ENCODE peak calls at places on chromosomes 4 and X, in seven cellular contexts. V is HCT116, L is hepatocyte, E is psoas muscle, U is left ventricle myocardium inferior, G is adrenal gland, M is heart right ventricle. W is an unnamed sample.

GRCh38 chr4:185305979-185306442 is 89.7 kb downstream of the LRP2BP start:
- DNase-seq in V (peak; percentile 83), E (no peak), U (no peak), G (no peak), M (no peak), L (no peak), W (no peak)

GRCh38 chrX:131729295-131729694 is 185.4 kb downstream of the OR13H1 start:
- DNase-seq in L (no peak), G (peak; percentile 88), V (no peak), E (peak; percentile 84), U (no peak), M (no peak), W (no peak)

GRCh38 chr4:118927976-118928375 is 39.3 kb downstream of the SYNPO2 start:
- DNase-seq in M (peak; percentile 48), V (no peak), U (peak; percentile 40), E (no peak), L (no peak), G (no peak), W (peak; percentile 42)

GRCh38 chrX:129876734-129877395 is 29.1 kb upstream of the UTP14A start:
- DNase-seq in V (peak; percentile 12), M (no peak), E (no peak), L (peak; percentile 8), U (no peak), G (no peak), W (no peak)

GRCh38 chr4:127778102-127778501 is 4.0 kb upstream of the HSPA4L start:
- DNase-seq in G (no peak), U (no peak), L (no peak), V (no peak), M (no peak), E (no peak), W (no peak)

GRCh38 chrX:3161686-3162085 is 120.4 kb downstream of the ARSF start:
- DNase-seq in V (no peak), L (no peak), U (no peak), G (no peak), E (no peak), M (no peak), W (no peak)

GRCh38 chrX:48512371-48512935 is 3.7 kb downstream of the PORCN start:
- DNase-seq in V (no peak), E (no peak), M (no peak), L (no peak), U (no peak), G (no peak), W (no peak)

GRCh38 chr4:175542787-175543186 is 269.3 kb downstream of the GPM6A start:
- DNase-seq in L (no peak), V (no peak), M (no peak), E (no peak), G (no peak), U (no peak), W (no peak)

GRCh38 chr4:174663254-174663653 is 141.0 kb upstream of the HPGD start:
- DNase-seq in L (no peak), G (no peak), M (no peak), E (no peak), U (no peak), V (no peak), W (no peak)

GRCh38 chr4:2246384-2247127 is 4.6 kb upstream of the HAUS3 start:
- DNase-seq in U (no peak), M (no peak), E (no peak), V (no peak), G (no peak), L (peak; percentile 2), W (no peak)

GRCh38 chr4:174394915-174395314 is 111.2 kb downstream of the CEP44 start:
- DNase-seq in V (no peak), G (no peak), L (no peak), E (no peak), U (no peak), M (no peak), W (no peak)

GRCh38 chr4:143424276-143424675 is 87.6 kb downstream of the GAB1 start:
- DNase-seq in U (no peak), L (no peak), G (no peak), V (no peak), E (no peak), M (no peak), W (no peak)

GRCh38 chrX:51893931-51894696 is 691 bp downstream of the MAGED1 start:
- DNase-seq in L (peak; percentile 60), G (peak; percentile 34), V (no peak), U (no peak), M (peak; percentile 32), E (no peak), W (no peak)

GRCh38 chr4:80197601-80198444 is 520 bp downstream of the PRDM8 start:
- DNase-seq in U (no peak), L (no peak), G (no peak), V (no peak), M (no peak), E (no peak), W (no peak)

GRCh38 chrX:74529311-74529710 is 85.1 kb downstream of the RLIM start:
- DNase-seq in L (no peak), E (no peak), M (no peak), G (no peak), U (no peak), V (no peak), W (no peak)

GRCh38 chrX:132125906-132126305 is 1.9 kb downstream of the FRMD7 start:
- DNase-seq in U (no peak), L (no peak), M (no peak), V (no peak), E (no peak), G (no peak), W (no peak)

GRCh38 chr4:120207021-120207420 is 140.4 kb upstream of the MAD2L1 start:
- DNase-seq in M (no peak), U (no peak), V (no peak), G (no peak), E (no peak), L (no peak), W (no peak)

GRCh38 chrX:37455381-37455780 is 106.2 kb downstream of the PRRG1 start:
- DNase-seq in E (no peak), G (no peak), L (no peak), V (no peak), M (no peak), U (no peak), W (no peak)

GRCh38 chr4:46506876-46507275 is 116.9 kb upstream of the GABRA2 start:
- DNase-seq in L (no peak), G (no peak), U (no peak), M (no peak), V (no peak), E (no peak), W (no peak)

GRCh38 chr4:181525641-181526040 is 717.6 kb upstream of the TENM3 start:
- DNase-seq in L (no peak), U (no peak), G (no peak), V (no peak), E (no peak), M (no peak), W (no peak)

GRCh38 chr4:46442963-46443362 is 53.0 kb upstream of the GABRA2 start:
- DNase-seq in E (no peak), M (no peak), L (no peak), G (no peak), U (no peak), V (no peak), W (no peak)

GRCh38 chr4:110860901-110861300 is 238.0 kb upstream of the PITX2 start:
- DNase-seq in E (no peak), U (no peak), G (no peak), L (no peak), V (no peak), M (no peak), W (no peak)

GRCh38 chrX:83630662-83631061 is 122.6 kb downstream of the POU3F4 start:
- DNase-seq in M (no peak), L (no peak), U (no peak), V (no peak), E (no peak), G (no peak), W (no peak)

GRCh38 chr4:45442466-45442865 is 681.4 kb downstream of the GABRG1 start:
- DNase-seq in U (no peak), V (no peak), G (no peak), M (no peak), E (no peak), L (peak; percentile 34), W (no peak)
- TF ChIP-seq CTCF in U (peak; percentile 51), V (peak; percentile 11), G (peak; percentile 34), M (peak; percentile 18), E (no peak), L (peak; percentile 56), W (peak; percentile 47)

GRCh38 chrX:23900220-23900797 is 7.4 kb downstream of the APOO start:
- DNase-seq in U (no peak), M (no peak), G (no peak), L (no peak), V (no peak), E (peak; percentile 28), W (no peak)

GRCh38 chrX:23896983-23897382 is 10.8 kb downstream of the APOO start:
- DNase-seq in V (no peak), M (no peak), G (no peak), U (no peak), E (no peak), L (no peak), W (no peak)

GRCh38 chrX:23901805-23902204 is 5.9 kb downstream of the APOO start:
- DNase-seq in G (peak; percentile 53), M (peak; percentile 54), V (peak; percentile 67), E (no peak), L (peak; percentile 90), U (no peak), W (no peak)

GRCh38 chrX:23901065-23901464 is 6.7 kb downstream of the APOO start:
- DNase-seq in L (peak; percentile 58), M (no peak), G (no peak), E (no peak), U (no peak), V (peak; percentile 73), W (no peak)

GRCh38 chrX:23898412-23898959 is 9.3 kb downstream of the APOO start:
- DNase-seq in L (no peak), M (no peak), V (no peak), E (no peak), G (no peak), U (no peak), W (no peak)
- H3K4me1 ChIP-seq in L (peaks cover 30% of the 10 kb centered on the region), M (no peaks in the 10 kb centered on the region), V (peaks cover 55% of the 10 kb centered on the region), E (peaks cover 19% of the 10 kb centered on the region), G (peaks cover 37% of the 10 kb centered on the region), U (peaks cover 35% of the 10 kb centered on the region), W (peaks cover 34% of the 10 kb centered on the region)

DNA sequence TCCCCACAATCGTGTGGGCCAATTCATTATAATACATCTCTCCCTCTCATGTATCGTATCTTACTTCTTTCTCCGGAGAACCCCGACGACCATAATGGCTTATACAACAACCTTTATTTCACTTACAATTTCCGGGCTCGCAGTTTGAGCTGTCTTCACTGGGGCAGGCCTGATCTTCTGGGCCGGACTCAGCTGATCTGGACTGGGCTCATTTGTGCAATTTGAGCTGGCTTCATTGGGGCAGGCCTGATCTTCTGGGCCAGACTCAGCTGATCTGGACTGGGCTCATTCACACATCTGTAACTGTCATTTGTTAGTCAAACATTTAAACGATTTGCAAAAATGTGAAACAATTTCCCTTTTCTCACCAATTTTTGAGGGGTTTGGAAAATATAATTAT is 171.5 kb upstream of the FRG1 start:
- DNase-seq in M (no peak), L (no peak), E (no peak), V (no peak), U (no peak), G (no peak), W (no peak)
- TF ChIP-seq CTCF in M (no peak), L (no peak), E (no peak), V (no peak), U (no peak), G (no peak), W (no peak)

DNA sequence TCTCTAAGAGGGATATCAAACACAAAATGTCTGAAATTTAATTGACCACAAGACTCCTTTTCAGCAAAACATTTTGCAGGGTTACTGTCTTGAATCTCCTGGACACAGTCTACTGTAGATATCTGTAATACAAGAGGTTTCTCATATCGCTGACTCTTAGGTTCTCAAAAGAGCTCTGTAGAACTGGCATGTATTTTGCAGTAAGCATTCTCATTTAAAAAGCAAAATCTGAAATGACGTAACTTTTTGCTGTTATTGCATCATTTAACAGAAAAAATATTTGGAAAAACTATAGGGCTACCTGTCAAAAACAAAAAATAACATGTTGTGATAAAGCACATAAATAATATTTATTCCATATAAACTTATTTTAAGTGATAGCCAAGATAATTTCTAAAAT is 114.2 kb downstream of the CDS1 start:
- DNase-seq in G (no peak), E (no peak), L (no peak), V (no peak), M (no peak), U (no peak), W (no peak)
- H3K4me1 ChIP-seq in G (no peaks in the 10 kb centered on the region), E (no peaks in the 10 kb centered on the region), L (no peaks in the 10 kb centered on the region), V (peaks cover 2% of the 10 kb centered on the region), M (no peaks in the 10 kb centered on the region), U (no peaks in the 10 kb centered on the region), W (no peaks in the 10 kb centered on the region)